ENCODE peak calls at places on chromosomes 5 and 9, in seven cellular contexts. One of them, this sample, is unnamed.

GRCh38 chr9:107214915-107215314 is 68.2 kb upstream of the RAD23B start:
- DNase-seq in trophoblast cell: peak
- DNase-seq in mesenchymal stem cell: no peak
- DNase-seq in H1: no peak
- DNase-seq in mesendoderm: no peak
- DNase-seq in neuronal stem cell: no peak
- DNase-seq in H9: no peak
- DNase-seq in this sample: peak

GRCh38 chr5:115532517-115532916 is 12.1 kb downstream of the FEM1C start:
- DNase-seq in H9: no peak
- DNase-seq in mesendoderm: no peak
- DNase-seq in trophoblast cell: peak
- DNase-seq in mesenchymal stem cell: peak
- DNase-seq in neuronal stem cell: no peak
- DNase-seq in H1: no peak
- DNase-seq in this sample: peak

GRCh38 chr9:109414125-109414785 is 83.9 kb downstream of the PTPN3 start:
- DNase-seq in H1: no peak
- DNase-seq in trophoblast cell: peak
- DNase-seq in mesenchymal stem cell: no peak
- DNase-seq in mesendoderm: peak
- DNase-seq in neuronal stem cell: no peak
- DNase-seq in H9: peak
- DNase-seq in this sample: no peak

GRCh38 chr9:128412120-128412790 is 8.4 kb upstream of the CERCAM start:
- DNase-seq in H1: peak
- DNase-seq in trophoblast cell: peak
- DNase-seq in mesendoderm: peak
- DNase-seq in neuronal stem cell: peak
- DNase-seq in H9: peak
- DNase-seq in mesenchymal stem cell: peak
- DNase-seq in this sample: peak

GRCh38 chr9:127561491-127562270 is 50.4 kb upstream of the STXBP1 start:
- DNase-seq in H9: peak
- DNase-seq in neuronal stem cell: no peak
- DNase-seq in H1: no peak
- DNase-seq in mesenchymal stem cell: peak
- DNase-seq in trophoblast cell: peak
- DNase-seq in mesendoderm: peak
- DNase-seq in this sample: peak

GRCh38 chr9:84137968-84138367 is 157.4 kb downstream of the RMI1 start:
- DNase-seq in mesendoderm: no peak
- DNase-seq in H9: no peak
- DNase-seq in H1: no peak
- DNase-seq in neuronal stem cell: no peak
- DNase-seq in mesenchymal stem cell: peak
- DNase-seq in trophoblast cell: no peak
- DNase-seq in this sample: no peak

GRCh38 chr9:97575673-97576048 is 57.5 kb downstream of the TSTD2 start:
- DNase-seq in mesendoderm: no peak
- DNase-seq in trophoblast cell: no peak
- DNase-seq in H9: no peak
- DNase-seq in mesenchymal stem cell: no peak
- DNase-seq in neuronal stem cell: no peak
- DNase-seq in H1: peak
- DNase-seq in this sample: no peak

GRCh38 chr5:158619083-158619788 is 480.5 kb downstream of the EBF1 start:
- DNase-seq in neuronal stem cell: no peak
- DNase-seq in trophoblast cell: no peak
- DNase-seq in mesenchymal stem cell: no peak
- DNase-seq in mesendoderm: no peak
- DNase-seq in H9: no peak
- DNase-seq in H1: no peak
- DNase-seq in this sample: no peak

GRCh38 chr5:81899123-81899522 is 72.7 kb upstream of the ATG10 start:
- DNase-seq in mesenchymal stem cell: no peak
- DNase-seq in trophoblast cell: no peak
- DNase-seq in mesendoderm: no peak
- DNase-seq in neuronal stem cell: no peak
- DNase-seq in H1: no peak
- DNase-seq in H9: no peak
- DNase-seq in this sample: no peak

GRCh38 chr9:93100265-93100636 is 4.2 kb downstream of the CARD19 start:
- DNase-seq in H1: no peak
- DNase-seq in trophoblast cell: no peak
- DNase-seq in neuronal stem cell: no peak
- DNase-seq in H9: no peak
- DNase-seq in mesenchymal stem cell: no peak
- DNase-seq in mesendoderm: no peak
- DNase-seq in this sample: no peak

GRCh38 chr5:82352146-82352791 is 74.1 kb upstream of the RPS23 start:
- DNase-seq in trophoblast cell: no peak
- DNase-seq in H1: no peak
- DNase-seq in neuronal stem cell: no peak
- DNase-seq in mesendoderm: no peak
- DNase-seq in H9: no peak
- DNase-seq in mesenchymal stem cell: no peak
- DNase-seq in this sample: peak

GRCh38 chr9:136951541-136952353 is at the start of gene LCN12:
- DNase-seq in mesendoderm: no peak
- DNase-seq in H1: no peak
- DNase-seq in neuronal stem cell: no peak
- DNase-seq in H9: no peak
- DNase-seq in trophoblast cell: no peak
- DNase-seq in mesenchymal stem cell: no peak
- DNase-seq in this sample: no peak

GRCh38 chr9:438066-438465 is 223.4 kb downstream of the DOCK8 start:
- DNase-seq in mesendoderm: no peak
- DNase-seq in trophoblast cell: peak
- DNase-seq in mesenchymal stem cell: no peak
- DNase-seq in neuronal stem cell: no peak
- DNase-seq in H1: no peak
- DNase-seq in H9: no peak
- DNase-seq in this sample: peak

GRCh38 chr5:134550271-134551214 is 25.1 kb downstream of the JADE2 start:
- DNase-seq in H9: no peak
- DNase-seq in mesendoderm: no peak
- DNase-seq in H1: no peak
- DNase-seq in neuronal stem cell: no peak
- DNase-seq in mesenchymal stem cell: no peak
- DNase-seq in trophoblast cell: no peak
- DNase-seq in this sample: peak

GRCh38 chr5:9168791-9169611 is 376.9 kb downstream of the SEMA5A start:
- DNase-seq in H1: no peak
- DNase-seq in mesenchymal stem cell: no peak
- DNase-seq in neuronal stem cell: no peak
- DNase-seq in trophoblast cell: no peak
- DNase-seq in H9: no peak
- DNase-seq in mesendoderm: no peak
- DNase-seq in this sample: peak

GRCh38 chr5:161541-162110 is 29.7 kb upstream of the LRRC14B start:
- DNase-seq in mesenchymal stem cell: no peak
- DNase-seq in neuronal stem cell: no peak
- DNase-seq in H9: no peak
- DNase-seq in trophoblast cell: no peak
- DNase-seq in mesendoderm: no peak
- DNase-seq in H1: no peak
- DNase-seq in this sample: no peak

GRCh38 chr5:16934123-16934522 is 2.0 kb downstream of the MYO10 start:
- DNase-seq in H9: peak
- DNase-seq in mesendoderm: peak
- DNase-seq in mesenchymal stem cell: peak
- DNase-seq in H1: peak
- DNase-seq in trophoblast cell: peak
- DNase-seq in neuronal stem cell: peak
- DNase-seq in this sample: peak

GRCh38 chr5:117657591-117657990 is 1083.0 kb upstream of the SEMA6A start:
- DNase-seq in mesendoderm: no peak
- DNase-seq in H1: no peak
- DNase-seq in trophoblast cell: no peak
- DNase-seq in neuronal stem cell: no peak
- DNase-seq in mesenchymal stem cell: no peak
- DNase-seq in H9: no peak
- DNase-seq in this sample: no peak

GRCh38 chr5:152736906-152737305 is 331.8 kb upstream of the NMUR2 start:
- DNase-seq in neuronal stem cell: no peak
- DNase-seq in mesenchymal stem cell: peak
- DNase-seq in trophoblast cell: no peak
- DNase-seq in H1: no peak
- DNase-seq in mesendoderm: peak
- DNase-seq in H9: no peak
- DNase-seq in this sample: no peak

GRCh38 chr5:155475318-155475717 is 461.8 kb downstream of the KIF4B start:
- DNase-seq in H9: peak
- DNase-seq in H1: no peak
- DNase-seq in mesenchymal stem cell: no peak
- DNase-seq in neuronal stem cell: no peak
- DNase-seq in trophoblast cell: no peak
- DNase-seq in mesendoderm: no peak
- DNase-seq in this sample: no peak

GRCh38 chr9:129635099-129635803 is 6.7 kb downstream of the ASB6 start:
- DNase-seq in mesenchymal stem cell: no peak
- DNase-seq in mesendoderm: no peak
- DNase-seq in neuronal stem cell: no peak
- DNase-seq in H9: no peak
- DNase-seq in trophoblast cell: no peak
- DNase-seq in H1: no peak
- DNase-seq in this sample: no peak

GRCh38 chr9:4334439-4334838 is 34.6 kb upstream of the GLIS3 start:
- DNase-seq in mesendoderm: peak
- DNase-seq in neuronal stem cell: no peak
- DNase-seq in H9: peak
- DNase-seq in H1: no peak
- DNase-seq in mesenchymal stem cell: peak
- DNase-seq in trophoblast cell: peak
- DNase-seq in this sample: peak

GRCh38 chr5:98638701-98639100 is 134.8 kb upstream of the RGMB start:
- DNase-seq in trophoblast cell: no peak
- DNase-seq in H9: no peak
- DNase-seq in mesenchymal stem cell: peak
- DNase-seq in neuronal stem cell: no peak
- DNase-seq in H1: no peak
- DNase-seq in mesendoderm: no peak
- DNase-seq in this sample: peak

DNA sequence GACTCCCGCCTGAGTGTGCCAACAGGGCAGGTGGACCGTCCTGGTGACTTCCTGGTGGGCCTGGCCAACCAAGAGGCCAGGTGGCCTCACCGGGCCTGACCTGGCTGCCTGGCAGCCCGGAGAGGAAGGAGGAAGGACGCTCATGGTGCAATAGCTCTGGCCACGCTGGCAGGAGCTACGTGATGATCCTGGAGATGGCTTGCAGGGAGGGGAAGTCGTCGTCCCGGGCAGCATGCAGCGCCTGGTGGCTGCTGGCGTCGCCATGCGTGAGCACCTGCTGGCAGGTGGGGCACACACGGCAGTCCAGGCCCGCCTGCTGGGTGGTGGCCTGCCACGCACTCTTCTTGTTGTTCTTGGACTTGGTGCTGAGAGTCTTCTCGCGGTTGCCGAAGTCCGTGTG is 26.3 kb downstream of the SPATA31C1 start:
- DNase-seq in mesenchymal stem cell: no peak
- DNase-seq in neuronal stem cell: no peak
- DNase-seq in H9: no peak
- DNase-seq in mesendoderm: no peak
- DNase-seq in H1: no peak
- DNase-seq in trophoblast cell: no peak
- DNase-seq in this sample: no peak
- H2BK5ac ChIP-seq in mesenchymal stem cell: no peak
- H2BK5ac ChIP-seq in neuronal stem cell: no peak
- H2BK5ac ChIP-seq in H9: no peak
- H2BK5ac ChIP-seq in mesendoderm: no peak
- H2BK5ac ChIP-seq in H1: no peak
- H2BK5ac ChIP-seq in trophoblast cell: no peak
- H2BK5ac ChIP-seq in this sample: no peak

DNA sequence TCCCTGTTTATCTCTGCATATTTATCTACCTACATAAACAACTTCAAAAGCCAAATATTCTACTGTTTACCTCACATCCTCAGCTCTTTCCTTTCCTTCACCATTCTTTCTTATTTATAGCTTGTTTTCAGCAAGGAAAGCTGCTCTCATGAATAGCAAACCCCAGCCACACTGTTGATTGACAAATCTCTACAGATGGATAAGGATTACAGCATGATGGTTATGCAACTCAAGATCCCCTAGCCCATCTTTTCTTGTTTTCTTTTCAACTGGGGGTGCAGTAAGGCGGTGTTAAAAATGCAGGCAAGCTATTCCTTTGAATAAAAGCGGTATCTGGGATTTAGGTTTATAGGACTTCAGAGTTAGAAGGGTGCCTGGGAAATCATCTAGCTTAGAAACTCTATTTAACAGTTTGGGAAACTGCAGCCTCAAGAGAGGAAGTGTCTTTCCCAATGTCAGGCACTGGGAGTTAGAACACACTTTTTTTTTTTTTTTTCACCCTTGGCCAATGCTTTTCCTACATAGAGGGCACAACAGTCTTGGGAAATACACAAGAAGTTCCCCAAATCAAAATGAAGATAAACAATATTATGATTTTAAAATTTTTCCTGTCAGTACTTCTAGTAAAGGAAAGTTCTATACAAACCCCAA is 2.7 kb downstream of the SPARC start:
- DNase-seq in trophoblast cell: no peak
- DNase-seq in mesenchymal stem cell: peak
- DNase-seq in mesendoderm: no peak
- DNase-seq in H1: no peak
- DNase-seq in H9: no peak
- DNase-seq in neuronal stem cell: no peak
- DNase-seq in this sample: no peak
- H2BK5ac ChIP-seq in trophoblast cell: no peak
- H2BK5ac ChIP-seq in mesenchymal stem cell: no peak
- H2BK5ac ChIP-seq in mesendoderm: no peak
- H2BK5ac ChIP-seq in H1: no peak
- H2BK5ac ChIP-seq in H9: no peak
- H2BK5ac ChIP-seq in neuronal stem cell: no peak
- H2BK5ac ChIP-seq in this sample: peak

GRCh38 chr9:81128701-81129100 is 560.6 kb downstream of the TLE1 start:
- DNase-seq in H9: no peak
- DNase-seq in neuronal stem cell: no peak
- DNase-seq in mesendoderm: no peak
- DNase-seq in H1: no peak
- DNase-seq in trophoblast cell: no peak
- DNase-seq in mesenchymal stem cell: no peak
- DNase-seq in this sample: peak
- H2BK5ac ChIP-seq in H9: no peak
- H2BK5ac ChIP-seq in neuronal stem cell: no peak
- H2BK5ac ChIP-seq in mesendoderm: no peak
- H2BK5ac ChIP-seq in H1: no peak
- H2BK5ac ChIP-seq in trophoblast cell: no peak
- H2BK5ac ChIP-seq in mesenchymal stem cell: no peak
- H2BK5ac ChIP-seq in this sample: no peak

DNA sequence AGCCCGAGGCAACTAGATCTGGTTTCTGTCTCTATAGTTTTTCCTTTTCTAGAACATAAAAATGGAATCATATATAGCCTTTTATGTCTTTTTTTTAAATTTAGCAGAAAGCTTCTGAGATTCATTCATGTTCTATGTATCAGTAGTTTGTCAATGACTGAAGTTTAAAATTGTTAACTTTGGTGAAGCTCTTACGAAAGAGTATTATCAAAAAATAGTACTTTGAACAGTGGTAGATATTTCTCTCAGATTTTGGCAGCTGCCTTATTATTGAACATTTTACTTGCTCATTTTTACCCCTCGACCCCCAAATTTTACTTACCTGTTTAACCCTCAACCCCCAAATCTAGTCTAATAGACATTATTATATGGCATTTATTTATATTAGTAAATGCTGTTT is 10.2 kb downstream of the NIPBL start:
- DNase-seq in H1: no peak
- DNase-seq in trophoblast cell: no peak
- DNase-seq in mesendoderm: no peak
- DNase-seq in mesenchymal stem cell: no peak
- DNase-seq in H9: no peak
- DNase-seq in neuronal stem cell: no peak
- DNase-seq in this sample: no peak
- H2BK5ac ChIP-seq in H1: no peak
- H2BK5ac ChIP-seq in trophoblast cell: no peak
- H2BK5ac ChIP-seq in mesendoderm: no peak
- H2BK5ac ChIP-seq in mesenchymal stem cell: no peak
- H2BK5ac ChIP-seq in H9: no peak
- H2BK5ac ChIP-seq in neuronal stem cell: no peak
- H2BK5ac ChIP-seq in this sample: no peak

This sample was measured in IMR-90.